ENCODE peak calls at places on chromosome 7, in six cellular contexts. S is IMR-90, N is mesenchymal stem cell, I is neuronal stem cell, D is H9, J is trophoblast cell. B is an unnamed sample.

GRCh38 chr7:131586759-131587158 is 30.3 kb upstream of the PODXL start:
- DNase-seq in S (no peak), N (no peak), I (no peak), D (no peak), J (no peak), B (no peak)

GRCh38 chr7:118005021-118005420 is 131.8 kb upstream of the CTTNBP2 start:
- DNase-seq in S (no peak), N (no peak), I (peak; percentile 11), D (no peak), J (no peak), B (peak; percentile 73)

GRCh38 chr7:129168219-129168991 is 20.0 kb upstream of the SMO start:
- DNase-seq in S (no peak), N (peak; percentile 7), I (no peak), D (peak; percentile 58), J (no peak), B (peak; percentile 72)

GRCh38 chr7:93558705-93559614 is 15.6 kb downstream of the CALCR start:
- DNase-seq in S (no peak), N (no peak), I (no peak), D (no peak), J (no peak), B (peak; percentile 56)

GRCh38 chr7:84985073-84985784 is 201.6 kb downstream of the SEMA3D start:
- DNase-seq in S (peak; percentile 15), N (peak; percentile 39), I (no peak), D (no peak), J (no peak), B (no peak)

GRCh38 chr7:26853788-26854393 is 10.5 kb downstream of the SKAP2 start:
- DNase-seq in S (peak; percentile 75), N (peak; percentile 51), I (no peak), D (no peak), J (peak; percentile 73), B (peak; percentile 11)

GRCh38 chr7:143379607-143380263 is 1.4 kb upstream of the ZYX start:
- DNase-seq in S (no peak), N (no peak), I (no peak), D (peak; percentile 34), J (no peak), B (no peak)

GRCh38 chr7:77917500-77918262 is 119.1 kb downstream of the PHTF2 start:
- DNase-seq in S (peak; percentile 14), N (no peak), I (no peak), D (no peak), J (no peak), B (no peak)

GRCh38 chr7:65463184-65463583 is 89.5 kb downstream of the ZNF92 start:
- DNase-seq in S (no peak), N (no peak), I (no peak), D (no peak), J (no peak), B (no peak)

GRCh38 chr7:92119213-92119759 is 15.0 kb downstream of the CYP51A1 start:
- DNase-seq in S (no peak), N (peak; percentile 19), I (no peak), D (no peak), J (no peak), B (no peak)

GRCh38 chr7:66185680-66186187 is 19.4 kb upstream of the TPST1 start:
- DNase-seq in S (no peak), N (no peak), I (no peak), D (no peak), J (no peak), B (no peak)

GRCh38 chr7:32892521-32893224 is 1.1 kb upstream of the KBTBD2 start:
- DNase-seq in S (peak; percentile 67), N (peak; percentile 76), I (no peak), D (peak; percentile 46), J (peak; percentile 55), B (peak; percentile 25)

GRCh38 chr7:30682131-30683083 is at the start of gene CRHR2:
- DNase-seq in S (no peak), N (no peak), I (peak; percentile 46), D (peak; percentile 70), J (no peak), B (no peak)

GRCh38 chr7:25025218-25025671 is 45.3 kb upstream of the OSBPL3 start:
- DNase-seq in S (peak; percentile 94), N (peak; percentile 80), I (no peak), D (no peak), J (peak; percentile 76), B (peak; percentile 51)

GRCh38 chr7:135200824-135201331 is 10.4 kb downstream of the WDR91 start:
- DNase-seq in S (no peak), N (no peak), I (no peak), D (no peak), J (no peak), B (no peak)

GRCh38 chr7:50317221-50317678 is 12.7 kb downstream of the IKZF1 start:
- DNase-seq in S (no peak), N (no peak), I (no peak), D (no peak), J (no peak), B (no peak)

GRCh38 chr7:99839560-99840011 is 11.8 kb downstream of the CYP3A43 start:
- DNase-seq in S (no peak), N (no peak), I (no peak), D (peak; percentile 33), J (no peak), B (peak; percentile 36)

GRCh38 chr7:22666732-22667131 is 60.3 kb upstream of the IL6 start:
- DNase-seq in S (peak; percentile 72), N (no peak), I (no peak), D (no peak), J (no peak), B (no peak)

GRCh38 chr7:22663721-22664120 is 63.3 kb upstream of the IL6 start:
- DNase-seq in S (no peak), N (no peak), I (no peak), D (no peak), J (peak; percentile 94), B (no peak)

GRCh38 chr7:22663319-22663718 is 63.7 kb upstream of the IL6 start:
- DNase-seq in S (peak; percentile 83), N (peak; percentile 72), I (no peak), D (no peak), J (peak; percentile 82), B (no peak)

GRCh38 chr7:22665816-22666375 is 61.1 kb upstream of the IL6 start:
- DNase-seq in S (peak; percentile 53), N (no peak), I (no peak), D (no peak), J (no peak), B (no peak)

DNA sequence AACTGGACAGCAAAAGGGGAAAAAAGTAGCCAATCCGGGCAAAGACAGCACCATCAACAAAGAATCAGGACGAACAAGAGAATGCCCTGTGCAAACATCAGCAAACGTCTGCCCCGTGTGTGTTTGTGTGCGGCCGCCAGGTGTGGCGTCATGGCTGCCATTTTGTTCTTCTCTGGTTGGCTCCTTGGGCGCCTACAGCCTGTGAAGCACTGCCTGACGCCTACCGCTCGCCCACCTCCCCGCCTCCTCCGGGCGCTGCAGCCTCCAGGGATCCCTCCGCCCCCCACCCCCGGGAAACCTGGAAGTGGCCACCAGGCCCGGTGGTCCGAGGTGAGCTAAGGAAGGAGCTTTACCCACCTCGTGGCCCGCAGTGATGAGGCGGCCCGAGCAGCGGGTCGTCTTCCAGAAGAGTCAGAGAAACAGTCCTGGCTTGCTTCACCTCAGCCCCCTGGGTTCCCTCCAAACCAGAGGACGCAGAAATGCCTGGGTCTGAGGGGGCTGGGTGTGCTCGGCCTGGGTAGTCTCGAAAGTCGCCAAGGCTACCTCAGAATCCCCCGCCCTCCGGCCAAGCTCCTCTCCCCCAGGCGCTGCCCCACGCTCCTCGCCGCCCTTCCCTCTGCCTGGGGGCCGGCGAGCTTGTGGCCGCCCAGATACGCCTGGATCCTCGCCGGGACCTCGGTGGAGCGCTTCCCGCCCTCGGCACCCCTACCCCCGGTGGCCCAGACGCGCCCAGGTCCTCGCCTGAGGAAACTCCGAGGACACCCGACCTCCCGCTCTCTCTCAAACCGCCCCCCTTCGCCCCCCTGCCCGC is 61.8 kb upstream of the IL6 start:
- DNase-seq in S (no peak), N (no peak), I (no peak), D (no peak), J (no peak), B (no peak)
- H4K8ac ChIP-seq in S (peak overlapping the region; percentile 19), N (peak overlapping the region; percentile 32), I (no peak overlapping the region), D (no peak overlapping the region), J (no peak overlapping the region), B (no peak overlapping the region)

GRCh38 chr7:105098863-105099515 is 85.0 kb downstream of the KMT2E start:
- DNase-seq in S (peak; percentile 23), N (no peak), I (no peak), D (no peak), J (peak; percentile 84), B (no peak)
- H3K4me2 ChIP-seq in S (no peak overlapping the region), N (no peak overlapping the region), I (no peak overlapping the region), D (no peak overlapping the region), J (no peak overlapping the region), B (no peak overlapping the region)

GRCh38 chr7:39606352-39606751 is 17.0 kb upstream of the RALA start:
- DNase-seq in S (no peak), N (no peak), I (no peak), D (no peak), J (no peak), B (no peak)

GRCh38 chr7:39605087-39605486 is 18.3 kb upstream of the RALA start:
- DNase-seq in S (peak; percentile 62), N (no peak), I (no peak), D (no peak), J (no peak), B (no peak)

GRCh38 chr7:39602351-39602750 is 21.0 kb upstream of the RALA start:
- DNase-seq in S (peak; percentile 43), N (no peak), I (no peak), D (no peak), J (peak; percentile 73), B (no peak)

GRCh38 chr7:39606941-39607340 is 16.4 kb upstream of the RALA start:
- DNase-seq in S (no peak), N (no peak), I (no peak), D (no peak), J (no peak), B (no peak)

DNA sequence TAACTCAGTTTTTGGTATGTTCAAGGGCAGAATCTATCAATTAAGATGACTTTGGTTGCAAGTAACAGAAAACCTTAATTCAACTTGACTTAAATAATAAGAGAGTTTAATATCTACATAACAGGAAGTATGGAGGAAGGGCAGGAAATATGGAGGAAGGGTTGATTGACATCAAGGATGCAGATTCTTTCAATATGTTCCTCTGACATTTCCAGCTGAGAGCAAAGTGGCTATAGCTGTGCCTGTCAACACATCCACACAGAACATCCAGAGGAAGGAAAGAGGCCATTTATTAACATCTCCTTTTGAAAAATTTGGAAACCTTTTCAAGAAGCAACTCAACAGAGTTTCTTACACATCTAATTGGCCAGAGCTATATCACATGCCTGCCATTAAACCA is 19.4 kb upstream of the RALA start:
- DNase-seq in S (no peak), N (no peak), I (no peak), D (no peak), J (no peak), B (no peak)
- H4K8ac ChIP-seq in S (no peak overlapping the region), N (no peak overlapping the region), I (no peak overlapping the region), D (no peak overlapping the region), J (no peak overlapping the region), B (no peak overlapping the region)

DNA sequence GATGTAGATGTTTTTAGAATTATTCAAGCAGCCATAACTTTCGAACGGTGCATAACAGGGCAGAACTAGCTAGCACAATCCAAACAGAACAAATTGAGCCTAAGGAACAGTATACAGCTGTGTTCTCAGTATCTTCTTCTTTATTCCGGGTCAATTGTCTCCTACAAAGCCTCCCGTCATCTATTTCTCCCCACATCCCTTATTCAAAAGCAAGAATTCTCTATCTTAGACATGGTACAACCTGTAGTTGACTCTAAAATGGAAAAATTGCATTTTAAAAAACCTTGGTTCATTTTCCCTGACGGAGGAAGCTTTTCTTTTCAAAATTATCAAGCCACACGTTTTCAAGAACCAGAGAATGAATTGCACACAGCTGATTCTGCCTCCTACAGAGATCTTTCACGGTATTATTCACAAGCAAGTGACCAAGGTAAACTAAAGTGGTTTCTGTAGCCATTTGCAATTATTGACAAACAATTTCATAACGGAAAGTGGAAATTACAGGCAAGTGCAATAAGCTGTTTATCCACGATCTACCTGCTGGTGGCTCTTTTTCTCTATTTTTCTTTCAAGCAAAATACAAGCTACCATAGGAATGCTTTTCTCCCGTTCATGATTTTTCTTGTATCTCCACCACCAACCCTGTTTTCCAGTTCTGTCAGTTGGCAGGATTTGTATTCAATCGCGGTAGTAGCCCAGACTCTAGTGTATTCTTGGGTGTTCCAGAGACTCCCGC is 2.3 kb downstream of the GRM8 start:
- DNase-seq in S (no peak), N (no peak), I (no peak), D (no peak), J (no peak), B (no peak)
- H3K4me2 ChIP-seq in S (no peak overlapping the region), N (no peak overlapping the region), I (no peak overlapping the region), D (peak overlapping the region; percentile 59), J (no peak overlapping the region), B (no peak overlapping the region)

B was measured in mesendoderm.